ENCODE peak calls at places on chromosomes 7 and 10, in five cellular contexts. U is mesendoderm, Q is IMR-90, K is neuronal stem cell, P is H9. A is an unnamed sample.

GRCh38 chr10:129393812-129394211 is 73.2 kb upstream of the MGMT start:
- DNase-seq in Q (no peak), U (no peak), K (no peak), P (no peak), A (no peak)

GRCh38 chr7:158274996-158275395 is 312.6 kb downstream of the PTPRN2 start:
- DNase-seq in K (no peak), U (no peak), P (peak), Q (no peak), A (no peak)

GRCh38 chr10:408223-408622 is 273.0 kb downstream of the ZMYND11 start:
- DNase-seq in Q (no peak), K (no peak), P (no peak), U (no peak), A (no peak)

GRCh38 chr10:117299435-117299834 is 58.5 kb downstream of the SLC18A2 start:
- DNase-seq in U (no peak), Q (no peak), K (no peak), P (no peak), A (no peak)

GRCh38 chr7:35749548-35749947 is 51.3 kb upstream of the SEPTIN7 start:
- DNase-seq in K (no peak), Q (peak), U (no peak), P (no peak), A (peak)

GRCh38 chr7:120944826-120945562 is 5.6 kb upstream of the ING3 start:
- DNase-seq in P (no peak), K (no peak), U (no peak), Q (no peak), A (no peak)

GRCh38 chr7:36266683-36267082 is 113.6 kb downstream of the EEPD1 start:
- DNase-seq in K (no peak), P (no peak), Q (no peak), U (no peak), A (no peak)

GRCh38 chr10:59387951-59388431 is 25.6 kb upstream of the FAM13C start:
- DNase-seq in Q (peak), U (no peak), K (peak), P (no peak), A (peak)

GRCh38 chr10:24209421-24209770 is 458 bp downstream of the KIAA1217 start:
- DNase-seq in Q (peak), K (no peak), P (no peak), U (peak), A (peak)

GRCh38 chr7:117098457-117098856 is 145.2 kb downstream of the ST7 start:
- DNase-seq in P (no peak), Q (peak), K (no peak), U (no peak), A (peak)

GRCh38 chr10:112706580-112706979 is 243.5 kb upstream of the TCF7L2 start:
- DNase-seq in U (no peak), Q (no peak), K (no peak), P (no peak), A (no peak)

GRCh38 chr10:101008823-101009423 is 9.3 kb downstream of the LZTS2 start:
- DNase-seq in K (no peak), P (no peak), Q (no peak), U (no peak), A (no peak)

GRCh38 chr7:139118234-139118802 is 8.8 kb upstream of the ZC3HAV1 start:
- DNase-seq in P (no peak), K (no peak), U (no peak), Q (peak), A (peak)

GRCh38 chr10:132450825-132451505 is 54.0 kb downstream of the PWWP2B start:
- DNase-seq in K (no peak), P (no peak), U (no peak), Q (no peak), A (no peak)

GRCh38 chr10:100890696-100891271 is 22.0 kb upstream of the SLF2 start:
- DNase-seq in U (peak), P (no peak), Q (peak), K (no peak), A (peak)

GRCh38 chr10:107900131-107900530 is 735.6 kb upstream of the SORCS1 start:
- DNase-seq in Q (no peak), K (no peak), U (no peak), P (no peak), A (no peak)

GRCh38 chr10:59331661-59332060 is 30.7 kb downstream of the FAM13C start:
- DNase-seq in U (no peak), K (no peak), P (no peak), Q (no peak), A (no peak)

GRCh38 chr7:1670894-1671875 is 1.1 kb downstream of the ELFN1 start:
- DNase-seq in Q (no peak), K (no peak), U (no peak), P (peak), A (no peak)

GRCh38 chr10:79150444-79150754 is 81.6 kb downstream of the ZMIZ1 start:
- DNase-seq in U (no peak), P (no peak), K (no peak), Q (no peak), A (no peak)
- H3K9ac ChIP-seq in U (peak), P (no peak), K (no peak), Q (peak), A (peak)

GRCh38 chr10:29259498-29259897 is 29.4 kb upstream of the LYZL1 start:
- DNase-seq in U (no peak), K (no peak), P (no peak), Q (no peak), A (no peak)
- H3K4ac ChIP-seq in U (no peak), K (no peak), P (no peak), Q (no peak), A (no peak)

GRCh38 chr7:19560111-19560883 is 148.5 kb downstream of the POLR1F start:
- DNase-seq in K (no peak), U (peak), Q (no peak), P (no peak), A (peak)
- H3K9ac ChIP-seq in K (no peak), U (no peak), Q (no peak), P (no peak), A (no peak)

DNA sequence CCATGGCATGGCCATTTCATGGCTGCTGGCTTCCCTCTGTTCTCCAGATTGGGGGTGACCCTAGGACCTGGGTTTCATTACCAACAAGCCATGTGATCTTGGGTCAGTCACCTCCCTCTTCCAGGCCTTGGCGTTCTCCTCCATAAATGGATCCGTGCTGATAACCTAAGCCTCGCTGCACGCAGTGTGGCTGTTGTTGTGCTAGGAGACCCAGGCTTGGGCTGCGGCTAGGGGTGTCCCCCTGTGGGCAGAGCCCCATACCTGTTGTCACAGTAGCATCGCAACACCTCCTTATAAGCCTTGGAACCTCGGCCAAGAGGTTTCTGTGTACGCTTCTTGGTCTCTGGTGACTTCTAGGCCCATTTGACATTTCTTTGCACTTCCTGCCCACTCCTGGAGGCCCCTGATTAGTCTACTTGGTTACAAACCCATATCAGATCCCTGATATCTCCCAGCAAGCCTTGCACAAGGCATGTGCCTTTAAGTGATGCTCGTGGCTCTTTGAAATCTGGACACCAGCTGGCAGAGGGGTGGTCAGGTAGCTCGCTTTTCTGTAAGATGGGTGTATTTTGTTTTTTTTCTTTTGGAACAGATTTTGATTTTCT is 23.6 kb downstream of the ZMIZ1 start:
- DNase-seq in P (no peak), Q (no peak), K (no peak), U (peak), A (no peak)
- H3K4ac ChIP-seq in P (no peak), Q (peak), K (no peak), U (no peak), A (no peak)

GRCh38 chr7:137992738-137993394 is 9.0 kb downstream of the CREB3L2 start:
- DNase-seq in U (no peak), P (no peak), K (no peak), Q (peak), A (peak)
- H3K9ac ChIP-seq in U (no peak), P (no peak), K (no peak), Q (peak), A (peak)

GRCh38 chr10:14478201-14478600 is 147.5 kb upstream of the FRMD4A start:
- DNase-seq in K (no peak), P (no peak), Q (no peak), U (no peak), A (no peak)

GRCh38 chr10:14478639-14479038 is 147.9 kb upstream of the FRMD4A start:
- DNase-seq in U (peak), K (peak), Q (peak), P (peak), A (peak)

GRCh38 chr10:14474656-14475055 is 143.9 kb upstream of the FRMD4A start:
- DNase-seq in K (no peak), Q (peak), P (no peak), U (no peak), A (peak)

GRCh38 chr10:14477408-14477710 is 146.6 kb upstream of the FRMD4A start:
- DNase-seq in U (no peak), K (no peak), P (no peak), Q (peak), A (no peak)

GRCh38 chr10:14476641-14477407 is 146.1 kb upstream of the FRMD4A start:
- DNase-seq in P (no peak), U (peak), K (no peak), Q (peak), A (no peak)
- H3K4ac ChIP-seq in P (no peak), U (no peak), K (no peak), Q (peak), A (no peak)

A was measured in mesenchymal stem cell.